ENCODE peak calls at places on chromosomes 2 and 18, in six cellular contexts. D is SJSA1, K is AG10803, J is cortex of kidney, U is progenitor cell of endocrine pancreas, F is dorsolateral prefrontal cortex. L is an unnamed sample.

GRCh38 chr2:128412181-128412871 is 93.7 kb upstream of the HS6ST1 start:
- DNase-seq in F (no peak), J (no peak), D (no peak), K (peak; percentile 37), U (peak; percentile 8), L (no peak)

GRCh38 chr18:69865656-69866241 is 81.9 kb downstream of the CD226 start:
- DNase-seq in F (no peak), J (no peak), U (no peak), D (no peak), K (peak; percentile 83), L (no peak)

GRCh38 chr18:76633504-76634259 is 138.6 kb upstream of the ZNF516 start:
- DNase-seq in F (no peak), K (no peak), J (no peak), D (no peak), U (no peak), L (no peak)

GRCh38 chr2:71748227-71748626 is 294.9 kb downstream of the DYSF start:
- DNase-seq in U (no peak), J (no peak), K (peak; percentile 26), F (no peak), D (peak; percentile 23), L (peak; percentile 70)

GRCh38 chr18:50104421-50104820 is 90.5 kb downstream of the MYO5B start:
- DNase-seq in F (no peak), K (no peak), J (no peak), D (no peak), U (no peak), L (no peak)

GRCh38 chr18:21242141-21243040 is at the start of gene GREB1L:
- DNase-seq in F (peak; percentile 20), K (peak; percentile 66), U (peak; percentile 74), J (no peak), D (peak; percentile 48), L (no peak)

GRCh38 chr2:31319391-31320175 is 85.6 kb downstream of the EHD3 start:
- DNase-seq in J (no peak), K (peak; percentile 81), F (no peak), D (peak; percentile 85), U (no peak), L (no peak)

GRCh38 chr2:61816480-61817355 is 37.1 kb downstream of the FAM161A start:
- DNase-seq in U (no peak), D (no peak), J (no peak), F (no peak), K (no peak), L (no peak)

GRCh38 chr18:2002604-2003003 is 568.7 kb downstream of the METTL4 start:
- DNase-seq in F (no peak), J (no peak), D (no peak), K (no peak), U (peak; percentile 25), L (no peak)

GRCh38 chr2:126907671-126908070 is 9.0 kb downstream of the TEX51 start:
- DNase-seq in J (no peak), F (no peak), K (no peak), D (no peak), U (no peak), L (no peak)

GRCh38 chr18:51236225-51236624 is 38.7 kb upstream of the MEX3C start:
- DNase-seq in F (no peak), U (no peak), D (peak; percentile 76), J (no peak), K (no peak), L (no peak)

GRCh38 chr18:9704233-9705118 is 3.6 kb upstream of the RAB31 start:
- DNase-seq in U (no peak), J (no peak), F (no peak), D (no peak), K (no peak), L (no peak)

GRCh38 chr18:9380101-9380500 is 45.5 kb downstream of the TWSG1 start:
- DNase-seq in J (no peak), D (no peak), U (no peak), K (peak; percentile 90), F (no peak), L (no peak)

GRCh38 chr2:106859498-106859897 is 26.5 kb downstream of the ST6GAL2 start:
- DNase-seq in D (no peak), J (no peak), K (no peak), U (no peak), F (no peak), L (no peak)

GRCh38 chr2:168002021-168002553 is 245.3 kb downstream of the STK39 start:
- DNase-seq in K (peak; percentile 29), F (no peak), U (no peak), D (peak; percentile 10), J (no peak), L (no peak)

GRCh38 chr2:150631236-150631603 is 143.8 kb upstream of the RND3 start:
- DNase-seq in F (no peak), K (no peak), D (no peak), U (no peak), J (no peak), L (no peak)

GRCh38 chr2:174013310-174013751 is 48.2 kb upstream of the SP3 start:
- DNase-seq in F (no peak), U (no peak), J (peak; percentile 46), K (peak; percentile 43), D (no peak), L (peak; percentile 78)

GRCh38 chr2:3679180-3679579 is 21.2 kb downstream of the ALLC start:
- DNase-seq in U (no peak), K (no peak), J (no peak), F (no peak), D (no peak), L (no peak)

GRCh38 chr2:45898819-45899218 is 247.3 kb downstream of the PRKCE start:
- DNase-seq in K (no peak), F (no peak), J (no peak), U (no peak), D (no peak), L (no peak)

GRCh38 chr2:144354953-144355352 is 165.0 kb downstream of the ZEB2 start:
- DNase-seq in J (no peak), K (peak; percentile 31), U (no peak), D (no peak), F (no peak), L (no peak)

GRCh38 chr2:19848029-19848750 is 53.6 kb downstream of the TTC32 start:
- DNase-seq in U (no peak), J (no peak), K (no peak), D (no peak), F (no peak), L (no peak)